ENCODE peak calls at places on chromosome 3, in five cellular contexts. S, L, B, U and Z are unnamed samples.

GRCh38 chr3:159821737-159822136 is 166.9 kb upstream of the IL12A start:
- DNase-seq in U (no peak), B (no peak), S (no peak), L (no peak), Z (no peak)

GRCh38 chr3:58529516-58530353 is 7.3 kb downstream of the ACOX2 start:
- DNase-seq in U (peak), B (peak), L (peak), S (no peak), Z (no peak)

GRCh38 chr3:111485086-111485485 is 56.9 kb upstream of the CD96 start:
- DNase-seq in L (no peak), U (no peak), B (no peak), S (no peak), Z (no peak)

GRCh38 chr3:101185341-101185740 is 135.0 kb downstream of the IMPG2 start:
- DNase-seq in B (no peak), L (no peak), S (no peak), U (peak), Z (no peak)

GRCh38 chr3:141485578-141486415 is 1.0 kb upstream of the RASA2 start:
- DNase-seq in B (peak), S (no peak), L (peak), U (peak), Z (no peak)

GRCh38 chr3:71753716-71754609 is at the start of gene GPR27:
- DNase-seq in B (peak), L (peak), U (peak), S (peak), Z (no peak)

GRCh38 chr3:129161860-129162271 is 1.0 kb upstream of the ISY1 start:
- DNase-seq in S (no peak), B (no peak), U (no peak), L (peak), Z (no peak)

GRCh38 chr3:94525039-94525438 is 462.2 kb downstream of the NSUN3 start:
- DNase-seq in S (no peak), L (peak), U (peak), B (peak), Z (no peak)

GRCh38 chr3:121436641-121437040 is 109.1 kb downstream of the POLQ start:
- DNase-seq in S (no peak), B (no peak), L (no peak), U (no peak), Z (peak)

GRCh38 chr3:52714335-52715302 is 8.7 kb downstream of the SPCS1 start:
- DNase-seq in U (no peak), S (no peak), B (no peak), L (no peak), Z (no peak)

GRCh38 chr3:73409405-73409804 is 215.3 kb downstream of the PDZRN3 start:
- DNase-seq in B (no peak), S (no peak), U (peak), L (no peak), Z (peak)

GRCh38 chr3:8573342-8573926 is 71.2 kb downstream of the SSUH2 start:
- DNase-seq in L (peak), B (no peak), U (peak), S (no peak), Z (no peak)

GRCh38 chr3:31909455-31909854 is 71.6 kb downstream of the OSBPL10 start:
- DNase-seq in L (no peak), S (no peak), B (no peak), U (no peak), Z (no peak)

GRCh38 chr3:185943363-185944106 is 5.7 kb upstream of the TRA2B start:
- DNase-seq in L (peak), S (peak), B (peak), U (peak), Z (peak)
- H3K4me3 ChIP-seq in L (no peak), S (no peak), B (no peak), U (no peak), Z (no peak)

DNA sequence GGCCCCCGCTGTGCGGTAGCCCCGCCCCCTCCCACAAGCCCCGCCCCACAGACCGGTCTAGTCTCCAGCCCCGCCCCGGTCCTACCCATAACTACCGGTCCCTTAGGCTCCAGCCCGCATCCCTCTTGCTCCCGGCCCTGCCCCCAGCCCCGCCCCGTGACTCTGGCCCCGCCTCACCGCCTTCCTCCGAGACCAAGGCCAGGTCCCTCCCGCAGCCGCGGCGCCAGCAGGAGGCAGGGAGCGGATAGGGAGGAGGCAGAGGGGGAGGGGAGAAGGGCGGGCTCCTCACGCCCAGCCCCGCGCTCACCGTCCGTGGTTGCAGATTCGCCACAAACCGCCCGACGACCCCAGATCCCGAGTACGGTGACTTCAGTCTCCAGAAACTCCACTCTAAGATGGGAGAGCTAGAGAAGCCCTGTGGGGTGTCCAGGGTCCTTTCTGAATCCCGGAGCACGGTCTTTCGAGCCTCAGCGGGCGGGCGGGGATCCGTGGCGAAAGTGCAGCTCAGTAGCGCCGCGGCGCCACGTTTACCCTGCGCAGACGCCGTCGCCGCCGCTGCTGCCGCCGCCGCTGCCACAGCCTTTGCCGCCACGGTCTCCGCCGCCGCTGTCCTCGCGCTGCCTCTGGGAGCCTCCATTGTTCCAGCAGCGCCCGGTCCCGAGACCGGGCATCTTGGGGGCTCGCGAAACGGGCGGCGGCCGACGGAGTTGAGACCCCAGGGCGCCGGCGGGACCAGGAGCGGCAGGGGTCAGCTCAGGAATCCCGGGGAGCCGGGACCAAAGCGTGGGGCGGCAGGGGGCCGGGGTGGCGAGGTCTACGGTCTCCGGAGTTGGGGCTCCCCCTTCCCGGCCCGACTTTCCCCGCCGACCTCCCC is at the start of gene BRPF1:
- DNase-seq in S (peak), U (peak), L (peak), B (peak), Z (peak)
- TF ChIP-seq CTCF in S (peak), U (peak), L (no peak), B (no peak), Z (no peak)

GRCh38 chr3:48655586-48655985 is 7.1 kb downstream of the CELSR3 start:
- DNase-seq in B (no peak), L (no peak), U (no peak), S (peak), Z (no peak)
- H3K4me3 ChIP-seq in B (peak), L (peak), U (peak), S (peak), Z (peak)

GRCh38 chr3:61936344-61936937 is 375.1 kb downstream of the PTPRG start:
- DNase-seq in L (peak), U (peak), S (no peak), B (peak), Z (no peak)
- TF ChIP-seq CTCF in L (peak), U (peak), S (peak), B (no peak), Z (peak)

GRCh38 chr3:50318163-50318562 is 4.4 kb downstream of the HYAL2 start:
- DNase-seq in S (no peak), L (no peak), U (no peak), B (no peak), Z (no peak)

GRCh38 chr3:50318615-50319014 is 3.9 kb downstream of the HYAL2 start:
- DNase-seq in B (no peak), S (peak), L (no peak), U (no peak), Z (no peak)

GRCh38 chr3:50314816-50315215 is 7.7 kb downstream of the HYAL2 start:
- DNase-seq in B (no peak), L (no peak), U (no peak), S (no peak), Z (no peak)

GRCh38 chr3:50317303-50317702 is 5.2 kb downstream of the HYAL2 start:
- DNase-seq in U (no peak), S (peak), B (no peak), L (no peak), Z (no peak)

GRCh38 chr3:50316657-50317242 is 5.8 kb downstream of the HYAL2 start:
- DNase-seq in L (no peak), U (peak), B (peak), S (peak), Z (no peak)
- H3K4me3 ChIP-seq in L (no peak), U (no peak), B (no peak), S (peak), Z (no peak)

GRCh38 chr3:33030802-33031201 is 66.1 kb downstream of the GLB1 start:
- DNase-seq in U (no peak), B (no peak), L (no peak), S (no peak), Z (no peak)
- TF ChIP-seq CTCF in U (no peak), B (no peak), L (no peak), S (no peak), Z (no peak)

GRCh38 chr3:126758882-126759281 is 54.8 kb downstream of the CHCHD6 start:
- DNase-seq in B (no peak), S (no peak), L (no peak), U (no peak), Z (no peak)
- H3K4me3 ChIP-seq in B (no peak), S (no peak), L (no peak), U (no peak), Z (no peak)

DNA sequence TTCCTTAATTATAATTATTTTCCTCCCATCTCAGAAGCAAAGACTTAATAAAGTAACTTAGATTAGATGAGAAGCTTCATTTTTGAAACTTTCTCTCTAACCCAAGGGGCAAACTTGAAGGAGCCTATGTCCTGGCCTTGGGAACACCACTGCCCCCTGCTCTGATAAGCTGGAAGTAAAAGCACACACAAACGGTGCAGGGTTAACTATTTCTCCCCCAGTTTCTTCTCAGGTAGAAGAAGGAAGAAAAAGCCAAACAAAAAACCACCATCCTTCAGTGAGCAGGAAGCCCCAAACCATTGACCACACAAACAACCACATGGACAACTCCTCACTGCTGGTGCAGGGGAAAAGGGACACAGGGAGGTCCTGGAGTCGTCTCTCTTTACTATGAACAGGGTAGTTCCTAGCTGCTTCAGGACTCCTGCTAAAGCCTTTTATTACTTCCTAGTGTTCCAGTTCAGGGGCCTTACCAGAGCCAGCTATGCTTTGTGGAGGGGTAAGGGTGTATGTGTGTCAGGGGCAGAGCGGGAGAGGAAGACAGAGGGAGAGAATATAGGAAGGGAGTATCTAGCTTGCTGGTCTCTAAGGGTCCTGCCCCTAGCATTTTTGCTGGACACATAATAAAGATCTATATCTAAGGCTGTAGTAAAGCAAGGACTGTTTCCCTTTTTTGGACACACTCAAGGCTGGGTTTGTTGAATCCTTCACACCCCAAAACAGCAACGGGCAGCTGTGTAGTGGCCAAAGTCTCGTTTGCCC is 94.0 kb upstream of the UMPS start:
- DNase-seq in S (no peak), U (no peak), B (no peak), L (no peak), Z (no peak)
- TF ChIP-seq CTCF in S (no peak), U (no peak), B (no peak), L (no peak), Z (no peak)

GRCh38 chr3:64023861-64024223 is 548 bp upstream of the PSMD6 start:
- DNase-seq in B (peak), L (peak), S (no peak), U (peak), Z (no peak)
- H3K4me3 ChIP-seq in B (peak), L (no peak), S (peak), U (no peak), Z (no peak)

GRCh38 chr3:50292159-50292923 is at the start of gene IFRD2:
- DNase-seq in L (peak), S (peak), U (peak), B (peak), Z (peak)
- TF ChIP-seq CTCF in L (no peak), S (no peak), U (no peak), B (no peak), Z (no peak)